ENCODE peak calls at places on chromosomes 7 and 10, in nine cellular contexts. U is astrocyte of the spinal cord; K is activated CD4-positive, alpha-beta T cell treated with anti-CD3 and anti-CD28 coated beads for 36 hours; E is activated CD4-positive, CD25-positive, alpha-beta regulatory T cell; V is bronchial epithelial cell; S is LoVo; X is Peyer's patch; Q is neural progenitor cell; M is renal cortical epithelial cell. Z is an unnamed sample.

GRCh38 chr7:41779918-41780317 is 77.0 kb upstream of the INHBA start:
- DNase-seq in U (no peak), Q (no peak), E (no peak), X (no peak), V (no peak), S (no peak), M (no peak), K (no peak), Z (no peak)

GRCh38 chr10:43260911-43261577 is 5.8 kb downstream of the RASGEF1A start:
- DNase-seq in V (no peak), Q (no peak), S (no peak), M (no peak), E (no peak), U (no peak), K (no peak), X (no peak), Z (no peak)

GRCh38 chr10:81874878-81875679 is at the start of gene NRG3:
- DNase-seq in M (no peak), K (peak), U (no peak), S (no peak), V (no peak), X (no peak), E (no peak), Q (peak), Z (no peak)

GRCh38 chr7:1691601-1692499 is 21.8 kb downstream of the ELFN1 start:
- DNase-seq in S (no peak), K (no peak), M (peak), U (no peak), E (no peak), Q (no peak), V (no peak), X (no peak), Z (peak)

GRCh38 chr10:61812052-61812721 is 89.3 kb upstream of the ARID5B start:
- DNase-seq in X (no peak), M (no peak), Q (no peak), U (no peak), K (no peak), V (no peak), S (no peak), E (no peak), Z (no peak)

GRCh38 chr10:125231116-125231812 is 70.9 kb upstream of the CTBP2 start:
- DNase-seq in Q (no peak), E (no peak), X (no peak), M (peak), U (peak), K (no peak), V (peak), S (peak), Z (no peak)

GRCh38 chr10:131810036-131810804 is 90.6 kb upstream of the PPP2R2D start:
- DNase-seq in K (no peak), Q (no peak), V (no peak), E (no peak), M (no peak), X (no peak), U (no peak), S (no peak), Z (peak)

GRCh38 chr10:118341678-118342637 is at the start of gene FAM204A:
- DNase-seq in V (peak), K (peak), E (peak), U (peak), Q (peak), M (peak), X (peak), S (peak), Z (peak)

GRCh38 chr7:139034855-139035587 is 821 bp downstream of the ZC3HAV1L start:
- DNase-seq in K (peak), E (peak), Q (peak), X (no peak), S (peak), U (peak), M (no peak), V (no peak), Z (no peak)

GRCh38 chr7:134891262-134892001 is 94.9 kb upstream of the AGBL3 start:
- DNase-seq in Q (peak), E (no peak), K (no peak), U (peak), S (no peak), X (no peak), M (peak), V (peak), Z (peak)

GRCh38 chr10:133438711-133439273 is 14.4 kb upstream of the SPRN start:
- DNase-seq in K (no peak), E (no peak), V (peak), M (peak), X (no peak), S (peak), Q (no peak), U (no peak), Z (no peak)

GRCh38 chr10:99782447-99783286 is at the start of gene ABCC2:
- DNase-seq in K (no peak), M (peak), V (peak), X (no peak), U (no peak), Q (no peak), E (no peak), S (peak), Z (no peak)

GRCh38 chr7:142776206-142776844 is 5.6 kb downstream of the PRSS2 start:
- DNase-seq in S (no peak), V (no peak), U (peak), E (no peak), X (no peak), Q (no peak), M (peak), K (no peak), Z (no peak)